ENCODE peak calls at places on chromosomes 13 and 19, in five cellular contexts. One of them, this sample, is unnamed.
A peak's percentile ranks its signal among the peaks of the same experiment; 100 is the strongest.

GRCh38 chr13:30848332-30849027 is 57.6 kb upstream of the MEDAG start:
- DNase-seq in EH: peak; percentile 15
- DNase-seq in activated naive CD4-positive, alpha-beta T cell treated with Interleukin-2 at 50 U/mL for 16 hours: no peak
- DNase-seq in adipocyte: no peak
- DNase-seq in AG04450: no peak
- DNase-seq in this sample: no peak

GRCh38 chr19:49588370-49589122 is 2.4 kb upstream of the PRR12 start:
- DNase-seq in EH: no peak
- DNase-seq in activated naive CD4-positive, alpha-beta T cell treated with Interleukin-2 at 50 U/mL for 16 hours: peak; percentile 61
- DNase-seq in adipocyte: no peak
- DNase-seq in AG04450: no peak
- DNase-seq in this sample: no peak

GRCh38 chr13:48265217-48265815 is 32.3 kb downstream of the ITM2B start:
- DNase-seq in EH: no peak
- DNase-seq in activated naive CD4-positive, alpha-beta T cell treated with Interleukin-2 at 50 U/mL for 16 hours: peak; percentile 15
- DNase-seq in adipocyte: no peak
- DNase-seq in AG04450: no peak
- DNase-seq in this sample: no peak

GRCh38 chr13:20045946-20046548 is 87.5 kb downstream of the ZMYM2 start:
- DNase-seq in EH: no peak
- DNase-seq in activated naive CD4-positive, alpha-beta T cell treated with Interleukin-2 at 50 U/mL for 16 hours: no peak
- DNase-seq in adipocyte: no peak
- DNase-seq in AG04450: no peak
- DNase-seq in this sample: no peak

GRCh38 chr13:98798849-98799645 is 46.6 kb upstream of the SLC15A1 start:
- DNase-seq in EH: peak; percentile 81
- DNase-seq in activated naive CD4-positive, alpha-beta T cell treated with Interleukin-2 at 50 U/mL for 16 hours: no peak
- DNase-seq in adipocyte: peak; percentile 94
- DNase-seq in AG04450: no peak
- DNase-seq in this sample: no peak

GRCh38 chr13:30158774-30159445 is 148.4 kb downstream of the KATNAL1 start:
- DNase-seq in EH: peak; percentile 79
- DNase-seq in activated naive CD4-positive, alpha-beta T cell treated with Interleukin-2 at 50 U/mL for 16 hours: no peak
- DNase-seq in adipocyte: peak; percentile 31
- DNase-seq in AG04450: peak; percentile 33
- DNase-seq in this sample: no peak

GRCh38 chr13:101647760-101648159 is 195.3 kb downstream of the ITGBL1 start:
- DNase-seq in EH: no peak
- DNase-seq in activated naive CD4-positive, alpha-beta T cell treated with Interleukin-2 at 50 U/mL for 16 hours: no peak
- DNase-seq in adipocyte: no peak
- DNase-seq in AG04450: no peak
- DNase-seq in this sample: no peak

GRCh38 chr19:49592486-49593232 is 1.7 kb downstream of the PRR12 start:
- DNase-seq in EH: peak; percentile 30
- DNase-seq in activated naive CD4-positive, alpha-beta T cell treated with Interleukin-2 at 50 U/mL for 16 hours: peak; percentile 19
- DNase-seq in adipocyte: peak; percentile 34
- DNase-seq in AG04450: no peak
- DNase-seq in this sample: no peak

GRCh38 chr19:51097166-51097736 is 11.0 kb downstream of the CTU1 start:
- DNase-seq in EH: peak; percentile 64
- DNase-seq in activated naive CD4-positive, alpha-beta T cell treated with Interleukin-2 at 50 U/mL for 16 hours: peak; percentile 71
- DNase-seq in adipocyte: peak; percentile 68
- DNase-seq in AG04450: no peak
- DNase-seq in this sample: no peak

GRCh38 chr19:38304866-38305429 is 897 bp downstream of the C19orf33 start:
- DNase-seq in EH: no peak
- DNase-seq in activated naive CD4-positive, alpha-beta T cell treated with Interleukin-2 at 50 U/mL for 16 hours: no peak
- DNase-seq in adipocyte: no peak
- DNase-seq in AG04450: no peak
- DNase-seq in this sample: no peak

GRCh38 chr13:40992678-40993077 is 26.4 kb downstream of the ELF1 start:
- DNase-seq in EH: no peak
- DNase-seq in activated naive CD4-positive, alpha-beta T cell treated with Interleukin-2 at 50 U/mL for 16 hours: no peak
- DNase-seq in adipocyte: no peak
- DNase-seq in AG04450: no peak
- DNase-seq in this sample: no peak

GRCh38 chr19:47741544-47742125 is 3.7 kb upstream of the NOP53 start:
- DNase-seq in EH: no peak
- DNase-seq in activated naive CD4-positive, alpha-beta T cell treated with Interleukin-2 at 50 U/mL for 16 hours: no peak
- DNase-seq in adipocyte: no peak
- DNase-seq in AG04450: no peak
- DNase-seq in this sample: no peak

GRCh38 chr13:44272692-44273091 is 100.9 kb upstream of the SERP2 start:
- DNase-seq in EH: peak; percentile 78
- DNase-seq in activated naive CD4-positive, alpha-beta T cell treated with Interleukin-2 at 50 U/mL for 16 hours: no peak
- DNase-seq in adipocyte: no peak
- DNase-seq in AG04450: no peak
- DNase-seq in this sample: no peak

GRCh38 chr13:111122056-111122455 is 6.9 kb downstream of the ARHGEF7 start:
- DNase-seq in EH: no peak
- DNase-seq in activated naive CD4-positive, alpha-beta T cell treated with Interleukin-2 at 50 U/mL for 16 hours: no peak
- DNase-seq in adipocyte: no peak
- DNase-seq in AG04450: peak; percentile 50
- DNase-seq in this sample: no peak

GRCh38 chr13:30224732-30225131 is 82.6 kb downstream of the KATNAL1 start:
- DNase-seq in EH: peak; percentile 71
- DNase-seq in activated naive CD4-positive, alpha-beta T cell treated with Interleukin-2 at 50 U/mL for 16 hours: no peak
- DNase-seq in adipocyte: no peak
- DNase-seq in AG04450: no peak
- DNase-seq in this sample: no peak